ENCODE peak calls at places on chromosomes 12 and 14, in eight cellular contexts. One of them, this sample, is unnamed.

GRCh38 chr14:101635238-101636080 is 74.2 kb downstream of the DIO3 start:
- DNase-seq in HFFc6: no peak
- DNase-seq in mesenteric fat pad: no peak
- DNase-seq in right atrium auricular region: no peak
- DNase-seq in NCI-H1436: no peak
- DNase-seq in AG08396: no peak
- DNase-seq in NCI-H2107: no peak
- DNase-seq in activated gamma-delta T cell treated with Interleukin-2 at 50 U/mL for 16 hours: no peak
- DNase-seq in this sample: no peak

GRCh38 chr12:82326905-82327503 is 31.2 kb downstream of the CCDC59 start:
- DNase-seq in HFFc6: peak
- DNase-seq in right atrium auricular region: no peak
- DNase-seq in NCI-H1436: peak
- DNase-seq in activated gamma-delta T cell treated with Interleukin-2 at 50 U/mL for 16 hours: no peak
- DNase-seq in NCI-H2107: no peak
- DNase-seq in mesenteric fat pad: no peak
- DNase-seq in AG08396: peak
- DNase-seq in this sample: peak

GRCh38 chr12:32198555-32198954 is 91.9 kb downstream of the BICD1 start:
- DNase-seq in HFFc6: peak
- DNase-seq in AG08396: no peak
- DNase-seq in right atrium auricular region: no peak
- DNase-seq in mesenteric fat pad: no peak
- DNase-seq in NCI-H2107: no peak
- DNase-seq in NCI-H1436: no peak
- DNase-seq in activated gamma-delta T cell treated with Interleukin-2 at 50 U/mL for 16 hours: no peak
- DNase-seq in this sample: peak

GRCh38 chr12:32277774-32278173 is 121.6 kb upstream of the FGD4 start:
- DNase-seq in NCI-H2107: no peak
- DNase-seq in HFFc6: no peak
- DNase-seq in right atrium auricular region: no peak
- DNase-seq in NCI-H1436: no peak
- DNase-seq in mesenteric fat pad: no peak
- DNase-seq in activated gamma-delta T cell treated with Interleukin-2 at 50 U/mL for 16 hours: no peak
- DNase-seq in AG08396: no peak
- DNase-seq in this sample: no peak

GRCh38 chr12:20367731-20368652 is at the start of gene PDE3A:
- DNase-seq in AG08396: peak
- DNase-seq in NCI-H1436: no peak
- DNase-seq in activated gamma-delta T cell treated with Interleukin-2 at 50 U/mL for 16 hours: no peak
- DNase-seq in mesenteric fat pad: no peak
- DNase-seq in NCI-H2107: no peak
- DNase-seq in HFFc6: peak
- DNase-seq in right atrium auricular region: peak
- DNase-seq in this sample: peak

GRCh38 chr12:53481957-53482586 is 17.2 kb downstream of the MAP3K12 start:
- DNase-seq in activated gamma-delta T cell treated with Interleukin-2 at 50 U/mL for 16 hours: no peak
- DNase-seq in mesenteric fat pad: no peak
- DNase-seq in NCI-H1436: no peak
- DNase-seq in AG08396: no peak
- DNase-seq in right atrium auricular region: no peak
- DNase-seq in NCI-H2107: no peak
- DNase-seq in HFFc6: no peak
- DNase-seq in this sample: no peak

GRCh38 chr12:131832393-131833231 is 4.4 kb downstream of the MMP17 start:
- DNase-seq in AG08396: peak
- DNase-seq in HFFc6: peak
- DNase-seq in NCI-H2107: no peak
- DNase-seq in right atrium auricular region: no peak
- DNase-seq in activated gamma-delta T cell treated with Interleukin-2 at 50 U/mL for 16 hours: no peak
- DNase-seq in mesenteric fat pad: no peak
- DNase-seq in NCI-H1436: peak
- DNase-seq in this sample: peak

GRCh38 chr12:26374934-26375333 is 179.6 kb downstream of the SSPN start:
- DNase-seq in NCI-H1436: no peak
- DNase-seq in HFFc6: no peak
- DNase-seq in activated gamma-delta T cell treated with Interleukin-2 at 50 U/mL for 16 hours: no peak
- DNase-seq in mesenteric fat pad: no peak
- DNase-seq in AG08396: no peak
- DNase-seq in right atrium auricular region: no peak
- DNase-seq in NCI-H2107: no peak
- DNase-seq in this sample: no peak

GRCh38 chr14:104749111-104749649 is 3.8 kb upstream of the SIVA1 start:
- DNase-seq in right atrium auricular region: no peak
- DNase-seq in activated gamma-delta T cell treated with Interleukin-2 at 50 U/mL for 16 hours: no peak
- DNase-seq in NCI-H1436: no peak
- DNase-seq in AG08396: peak
- DNase-seq in NCI-H2107: no peak
- DNase-seq in HFFc6: peak
- DNase-seq in mesenteric fat pad: no peak
- DNase-seq in this sample: peak

GRCh38 chr12:42691991-42692557 is 102.5 kb upstream of the PRICKLE1 start:
- DNase-seq in right atrium auricular region: no peak
- DNase-seq in NCI-H1436: no peak
- DNase-seq in AG08396: no peak
- DNase-seq in NCI-H2107: no peak
- DNase-seq in HFFc6: no peak
- DNase-seq in mesenteric fat pad: no peak
- DNase-seq in activated gamma-delta T cell treated with Interleukin-2 at 50 U/mL for 16 hours: no peak
- DNase-seq in this sample: no peak

GRCh38 chr12:4379410-4379809 is at the start of gene FGF23:
- DNase-seq in NCI-H1436: peak
- DNase-seq in right atrium auricular region: no peak
- DNase-seq in NCI-H2107: peak
- DNase-seq in activated gamma-delta T cell treated with Interleukin-2 at 50 U/mL for 16 hours: no peak
- DNase-seq in mesenteric fat pad: no peak
- DNase-seq in HFFc6: no peak
- DNase-seq in AG08396: peak
- DNase-seq in this sample: peak

GRCh38 chr12:57231276-57232021 is 1.9 kb downstream of the SHMT2 start:
- DNase-seq in HFFc6: no peak
- DNase-seq in right atrium auricular region: no peak
- DNase-seq in mesenteric fat pad: no peak
- DNase-seq in NCI-H1436: no peak
- DNase-seq in activated gamma-delta T cell treated with Interleukin-2 at 50 U/mL for 16 hours: no peak
- DNase-seq in NCI-H2107: no peak
- DNase-seq in AG08396: no peak
- DNase-seq in this sample: no peak

GRCh38 chr12:50103767-50104321 is at the start of gene GPD1:
- DNase-seq in NCI-H2107: peak
- DNase-seq in HFFc6: no peak
- DNase-seq in NCI-H1436: peak
- DNase-seq in activated gamma-delta T cell treated with Interleukin-2 at 50 U/mL for 16 hours: no peak
- DNase-seq in AG08396: peak
- DNase-seq in right atrium auricular region: no peak
- DNase-seq in mesenteric fat pad: no peak
- DNase-seq in this sample: peak

GRCh38 chr12:100248886-100249285 is 18.0 kb downstream of the DEPDC4 start:
- DNase-seq in right atrium auricular region: no peak
- DNase-seq in activated gamma-delta T cell treated with Interleukin-2 at 50 U/mL for 16 hours: no peak
- DNase-seq in HFFc6: no peak
- DNase-seq in mesenteric fat pad: no peak
- DNase-seq in NCI-H1436: no peak
- DNase-seq in AG08396: peak
- DNase-seq in NCI-H2107: no peak
- DNase-seq in this sample: peak

GRCh38 chr14:24377660-24378059 is 9.7 kb downstream of the NFATC4 start:
- DNase-seq in NCI-H1436: peak
- DNase-seq in NCI-H2107: no peak
- DNase-seq in HFFc6: no peak
- DNase-seq in right atrium auricular region: no peak
- DNase-seq in AG08396: no peak
- DNase-seq in activated gamma-delta T cell treated with Interleukin-2 at 50 U/mL for 16 hours: no peak
- DNase-seq in mesenteric fat pad: no peak
- DNase-seq in this sample: no peak

GRCh38 chr12:22126758-22127157 is 80.7 kb downstream of the CMAS start:
- DNase-seq in mesenteric fat pad: no peak
- DNase-seq in NCI-H2107: no peak
- DNase-seq in activated gamma-delta T cell treated with Interleukin-2 at 50 U/mL for 16 hours: no peak
- DNase-seq in HFFc6: no peak
- DNase-seq in NCI-H1436: no peak
- DNase-seq in right atrium auricular region: no peak
- DNase-seq in AG08396: no peak
- DNase-seq in this sample: no peak

This sample was measured in AG08395.